ENCODE peak calls at places on chromosomes 11 and 22, in four cellular contexts. O is GM23248, B is MM.1S, D is hepatocyte. K is an unnamed sample.

GRCh38 chr22:30565341-30565740 is 9.1 kb downstream of the GAL3ST1 start:
- DNase-seq in O (peak; percentile 75), D (no peak), B (no peak), K (no peak)

GRCh38 chr11:79400717-79401330 is 40.0 kb downstream of the TENM4 start:
- DNase-seq in D (peak; percentile 46), O (peak; percentile 69), B (no peak), K (peak; percentile 70)

GRCh38 chr11:125591659-125592304 is 870 bp upstream of the STT3A start:
- DNase-seq in O (peak; percentile 75), D (peak; percentile 55), B (peak; percentile 10), K (peak; percentile 40)

GRCh38 chr11:76602431-76602861 is 68.1 kb downstream of the LRRC32 start:
- DNase-seq in D (peak; percentile 59), B (no peak), O (peak; percentile 59), K (no peak)

GRCh38 chr22:23255506-23255905 is 75.2 kb downstream of the BCR start:
- DNase-seq in D (no peak), B (no peak), O (no peak), K (no peak)

GRCh38 chr22:44701824-44702478 is at the start of gene PRR5:
- DNase-seq in D (peak; percentile 93), B (no peak), O (peak; percentile 93), K (peak; percentile 40)

GRCh38 chr11:94473177-94473799 is 20.4 kb downstream of the MRE11 start:
- DNase-seq in O (peak; percentile 30), B (peak; percentile 82), D (no peak), K (no peak)

GRCh38 chr11:130525307-130525706 is 76.9 kb downstream of the ADAMTS15 start:
- DNase-seq in B (no peak), D (no peak), O (no peak), K (no peak)

GRCh38 chr11:3977078-3977477 is 117.5 kb upstream of the RRM1 start:
- DNase-seq in O (no peak), D (no peak), B (no peak), K (no peak)

GRCh38 chr11:1043563-1044096 is 7.1 kb upstream of the MUC6 start:
- DNase-seq in O (no peak), D (no peak), B (no peak), K (no peak)

GRCh38 chr11:100619484-100619883 is 67.6 kb upstream of the ARHGAP42 start:
- DNase-seq in D (no peak), O (peak; percentile 17), B (peak; percentile 16), K (peak; percentile 59)

GRCh38 chr11:15547685-15548084 is 433.0 kb downstream of the INSC start:
- DNase-seq in O (no peak), B (no peak), D (no peak), K (no peak)

GRCh38 chr22:29049655-29050263 is 11.9 kb downstream of the C22orf31 start:
- DNase-seq in B (no peak), D (no peak), O (no peak), K (no peak)

GRCh38 chr11:61555978-61556377 is 24.9 kb downstream of the SYT7 start:
- DNase-seq in B (no peak), D (no peak), O (no peak), K (no peak)
- TF ChIP-seq EZH2 in B (no peak), D (no peak), O (no peak), K (no peak)

GRCh38 chr11:120432056-120433018 is 79.2 kb upstream of the GRIK4 start:
- DNase-seq in B (no peak), D (peak; percentile 73), O (peak; percentile 97), K (peak; percentile 100)
- TF ChIP-seq EZH2phosphoT487 in B (no peak), D (no peak), O (peak; percentile 92), K (no peak)

DNA sequence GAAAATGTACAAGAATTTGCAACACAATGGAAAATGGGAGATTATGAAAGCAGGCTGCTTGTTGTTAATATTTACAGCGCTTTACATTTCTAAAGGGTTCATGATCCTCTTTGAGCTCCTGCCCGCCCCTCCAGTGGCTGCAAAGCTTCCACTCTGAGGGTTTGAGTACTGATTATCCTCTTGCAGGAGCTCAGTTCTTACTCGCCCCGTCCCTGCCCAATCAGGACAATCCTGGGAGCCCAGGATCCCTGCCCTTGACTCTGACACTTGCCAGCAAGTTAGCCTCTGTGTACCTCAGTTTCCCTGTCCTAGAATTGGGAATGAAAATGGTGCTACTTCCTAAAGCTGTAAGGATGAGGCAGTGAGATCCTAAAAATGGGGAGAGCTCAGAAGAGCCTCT is 645.2 kb downstream of the TBC1D22A start:
- DNase-seq in D (no peak), O (no peak), B (no peak), K (no peak)
- H3K9me3 ChIP-seq in D (no peaks in the 10 kb centered on the region), O (no peaks in the 10 kb centered on the region), B (no peaks in the 10 kb centered on the region), K (no peaks in the 10 kb centered on the region)

GRCh38 chr11:2270322-2271076 is at the start of gene ASCL2:
- DNase-seq in B (no peak), O (no peak), D (peak; percentile 27), K (no peak)
- TF ChIP-seq EZH2 in B (no peak), O (no peak), D (no peak), K (no peak)

GRCh38 chr11:65954771-65955170 is 6.8 kb upstream of the SART1 start:
- DNase-seq in B (no peak), O (no peak), D (no peak), K (no peak)
- TF ChIP-seq EZH2phosphoT487 in B (no peak), O (no peak), D (no peak), K (no peak)

K was measured in PC-3.